ENCODE peak calls at places on chromosomes 6 and 20, in ten cellular contexts. One of them, this sample, is unnamed.

GRCh38 chr6:33213166-33213988 is 5.1 kb downstream of the RING1 start:
- DNase-seq in tibial nerve: no peak
- DNase-seq in stomach: no peak
- DNase-seq in thyroid gland: peak
- DNase-seq in PC-9: no peak
- DNase-seq in brain microvascular endothelial cell: no peak
- DNase-seq in lower lobe of right lung: no peak
- DNase-seq in thoracic aorta: no peak
- DNase-seq in psoas muscle: no peak
- DNase-seq in OCI-LY7: no peak
- DNase-seq in this sample: no peak

GRCh38 chr6:146526192-146526591 is 17.4 kb upstream of the RAB32 start:
- DNase-seq in psoas muscle: no peak
- DNase-seq in stomach: no peak
- DNase-seq in lower lobe of right lung: no peak
- DNase-seq in tibial nerve: no peak
- DNase-seq in thoracic aorta: no peak
- DNase-seq in brain microvascular endothelial cell: peak
- DNase-seq in thyroid gland: no peak
- DNase-seq in PC-9: no peak
- DNase-seq in OCI-LY7: no peak
- DNase-seq in this sample: no peak

GRCh38 chr20:1474817-1475603 is 8.4 kb upstream of the NSFL1C start:
- DNase-seq in tibial nerve: no peak
- DNase-seq in stomach: no peak
- DNase-seq in thyroid gland: no peak
- DNase-seq in OCI-LY7: peak
- DNase-seq in PC-9: peak
- DNase-seq in thoracic aorta: no peak
- DNase-seq in psoas muscle: no peak
- DNase-seq in brain microvascular endothelial cell: no peak
- DNase-seq in lower lobe of right lung: no peak
- DNase-seq in this sample: peak

GRCh38 chr6:117130125-117130524 is 135.2 kb upstream of the VGLL2 start:
- DNase-seq in OCI-LY7: no peak
- DNase-seq in lower lobe of right lung: no peak
- DNase-seq in stomach: no peak
- DNase-seq in PC-9: no peak
- DNase-seq in psoas muscle: no peak
- DNase-seq in brain microvascular endothelial cell: no peak
- DNase-seq in thoracic aorta: no peak
- DNase-seq in tibial nerve: no peak
- DNase-seq in thyroid gland: no peak
- DNase-seq in this sample: no peak

GRCh38 chr6:38146021-38146657 is 326.6 kb downstream of the ZFAND3 start:
- DNase-seq in lower lobe of right lung: no peak
- DNase-seq in stomach: no peak
- DNase-seq in psoas muscle: no peak
- DNase-seq in thoracic aorta: no peak
- DNase-seq in tibial nerve: no peak
- DNase-seq in PC-9: no peak
- DNase-seq in brain microvascular endothelial cell: no peak
- DNase-seq in thyroid gland: no peak
- DNase-seq in OCI-LY7: no peak
- DNase-seq in this sample: no peak

GRCh38 chr6:46777476-46778346 is 15.5 kb upstream of the MEP1A start:
- DNase-seq in tibial nerve: no peak
- DNase-seq in lower lobe of right lung: no peak
- DNase-seq in thyroid gland: no peak
- DNase-seq in PC-9: no peak
- DNase-seq in psoas muscle: no peak
- DNase-seq in stomach: no peak
- DNase-seq in OCI-LY7: no peak
- DNase-seq in brain microvascular endothelial cell: no peak
- DNase-seq in thoracic aorta: no peak
- DNase-seq in this sample: no peak

GRCh38 chr6:106451419-106451818 is 90.9 kb downstream of the CRYBG1 start:
- DNase-seq in thoracic aorta: no peak
- DNase-seq in PC-9: no peak
- DNase-seq in brain microvascular endothelial cell: peak
- DNase-seq in psoas muscle: no peak
- DNase-seq in thyroid gland: no peak
- DNase-seq in stomach: no peak
- DNase-seq in lower lobe of right lung: no peak
- DNase-seq in OCI-LY7: no peak
- DNase-seq in tibial nerve: no peak
- DNase-seq in this sample: no peak

GRCh38 chr6:19538086-19538485 is 299.1 kb upstream of the ID4 start:
- DNase-seq in thoracic aorta: no peak
- DNase-seq in lower lobe of right lung: peak
- DNase-seq in tibial nerve: no peak
- DNase-seq in thyroid gland: peak
- DNase-seq in PC-9: peak
- DNase-seq in OCI-LY7: no peak
- DNase-seq in stomach: peak
- DNase-seq in brain microvascular endothelial cell: no peak
- DNase-seq in psoas muscle: no peak
- DNase-seq in this sample: peak

GRCh38 chr6:30007132-30007764 is 53.8 kb upstream of the POLR1H start:
- DNase-seq in thyroid gland: peak
- DNase-seq in thoracic aorta: no peak
- DNase-seq in stomach: peak
- DNase-seq in psoas muscle: peak
- DNase-seq in tibial nerve: no peak
- DNase-seq in OCI-LY7: no peak
- DNase-seq in lower lobe of right lung: peak
- DNase-seq in PC-9: peak
- DNase-seq in brain microvascular endothelial cell: no peak
- DNase-seq in this sample: no peak

GRCh38 chr20:59631751-59632380 is 27.5 kb downstream of the PHACTR3 start:
- DNase-seq in thoracic aorta: no peak
- DNase-seq in tibial nerve: no peak
- DNase-seq in lower lobe of right lung: no peak
- DNase-seq in PC-9: no peak
- DNase-seq in OCI-LY7: no peak
- DNase-seq in psoas muscle: no peak
- DNase-seq in stomach: no peak
- DNase-seq in thyroid gland: no peak
- DNase-seq in brain microvascular endothelial cell: no peak
- DNase-seq in this sample: no peak

GRCh38 chr6:16804515-16805161 is 43.4 kb upstream of the ATXN1 start:
- DNase-seq in psoas muscle: no peak
- DNase-seq in PC-9: no peak
- DNase-seq in thyroid gland: no peak
- DNase-seq in tibial nerve: no peak
- DNase-seq in thoracic aorta: no peak
- DNase-seq in stomach: no peak
- DNase-seq in brain microvascular endothelial cell: no peak
- DNase-seq in lower lobe of right lung: no peak
- DNase-seq in OCI-LY7: no peak
- DNase-seq in this sample: no peak
- H3K27ac ChIP-seq in psoas muscle: no peak
- H3K27ac ChIP-seq in PC-9: no peak
- H3K27ac ChIP-seq in thyroid gland: no peak
- H3K27ac ChIP-seq in tibial nerve: no peak
- H3K27ac ChIP-seq in thoracic aorta: no peak
- H3K27ac ChIP-seq in stomach: no peak
- H3K27ac ChIP-seq in brain microvascular endothelial cell: no peak
- H3K27ac ChIP-seq in lower lobe of right lung: no peak
- H3K27ac ChIP-seq in OCI-LY7: no peak
- H3K27ac ChIP-seq in this sample: no peak

DNA sequence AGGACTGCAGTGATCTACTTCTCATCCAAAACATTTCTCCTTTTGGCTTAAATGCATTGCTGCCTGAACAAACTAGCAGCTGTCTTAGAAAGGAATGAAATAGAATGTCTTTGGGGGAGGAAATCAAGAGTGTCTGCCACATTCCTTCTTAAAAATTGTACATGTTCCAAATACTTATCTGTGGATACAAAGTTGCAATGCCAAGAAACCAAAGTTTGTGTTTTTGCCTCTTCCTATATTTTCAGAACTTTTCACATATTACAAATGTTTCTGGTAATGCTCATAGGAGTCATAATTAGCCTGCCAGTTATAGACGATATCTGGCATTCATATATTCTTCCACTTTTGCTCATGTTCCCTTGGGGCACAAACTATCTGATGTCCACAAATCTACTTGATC is 165.5 kb upstream of the BMP5 start:
- DNase-seq in brain microvascular endothelial cell: peak
- DNase-seq in PC-9: no peak
- DNase-seq in tibial nerve: no peak
- DNase-seq in thyroid gland: no peak
- DNase-seq in lower lobe of right lung: no peak
- DNase-seq in psoas muscle: no peak
- DNase-seq in stomach: no peak
- DNase-seq in thoracic aorta: no peak
- DNase-seq in OCI-LY7: no peak
- DNase-seq in this sample: no peak
- H3K27ac ChIP-seq in brain microvascular endothelial cell: peak
- H3K27ac ChIP-seq in PC-9: no peak
- H3K27ac ChIP-seq in tibial nerve: no peak
- H3K27ac ChIP-seq in thyroid gland: no peak
- H3K27ac ChIP-seq in lower lobe of right lung: no peak
- H3K27ac ChIP-seq in psoas muscle: no peak
- H3K27ac ChIP-seq in stomach: no peak
- H3K27ac ChIP-seq in thoracic aorta: no peak
- H3K27ac ChIP-seq in OCI-LY7: no peak
- H3K27ac ChIP-seq in this sample: no peak

DNA sequence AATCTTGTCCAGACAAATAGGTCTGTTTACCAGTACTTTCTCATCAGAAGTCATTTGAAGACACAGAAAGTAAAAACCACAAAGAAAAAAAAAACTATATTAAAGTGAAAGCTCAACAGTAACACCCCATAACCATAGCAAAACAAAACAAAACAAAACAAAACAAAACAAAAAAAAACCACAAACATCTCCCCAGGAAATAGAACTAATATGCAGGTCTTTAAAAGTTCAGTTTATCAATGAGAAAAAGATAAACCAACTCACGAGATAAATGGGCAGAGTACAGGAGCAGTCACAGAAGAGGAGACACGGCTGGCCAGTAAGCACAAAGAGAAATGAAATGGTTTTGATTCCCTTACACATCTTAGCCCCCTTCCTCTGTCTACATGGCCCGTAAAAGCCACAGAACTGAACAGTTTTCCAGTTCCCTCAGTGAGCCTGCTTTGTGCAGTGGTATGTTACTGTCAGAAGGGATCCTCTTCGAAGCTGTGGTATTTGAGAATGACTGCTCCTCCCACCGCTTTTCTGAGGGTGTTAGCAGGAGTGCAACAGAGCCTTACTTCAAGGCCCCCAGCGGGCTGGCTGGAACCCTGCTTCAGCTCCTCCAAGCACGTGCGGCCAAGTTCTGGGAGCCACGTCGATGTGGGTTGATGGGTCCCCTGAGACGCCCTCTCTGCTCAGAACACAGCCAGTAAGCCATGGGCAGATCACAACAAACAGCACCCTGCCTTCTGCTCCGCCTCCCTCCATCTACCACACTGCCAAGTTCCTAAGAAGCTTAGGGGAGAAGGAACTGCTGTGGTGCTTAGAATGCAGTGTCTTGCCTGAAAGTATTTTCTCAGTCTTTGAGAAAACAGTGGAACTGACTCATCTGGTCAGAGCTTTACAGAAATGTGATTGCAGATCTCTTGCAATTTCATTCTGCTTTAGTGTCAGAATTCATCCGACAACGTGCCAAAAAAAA is 14.0 kb downstream of the UST start:
- DNase-seq in thyroid gland: peak
- DNase-seq in lower lobe of right lung: peak
- DNase-seq in psoas muscle: peak
- DNase-seq in brain microvascular endothelial cell: peak
- DNase-seq in OCI-LY7: peak
- DNase-seq in stomach: peak
- DNase-seq in PC-9: peak
- DNase-seq in tibial nerve: peak
- DNase-seq in thoracic aorta: no peak
- DNase-seq in this sample: no peak
- H3K27ac ChIP-seq in thyroid gland: peak
- H3K27ac ChIP-seq in lower lobe of right lung: peak
- H3K27ac ChIP-seq in psoas muscle: no peak
- H3K27ac ChIP-seq in brain microvascular endothelial cell: peak
- H3K27ac ChIP-seq in OCI-LY7: peak
- H3K27ac ChIP-seq in stomach: peak
- H3K27ac ChIP-seq in PC-9: peak
- H3K27ac ChIP-seq in tibial nerve: peak
- H3K27ac ChIP-seq in thoracic aorta: peak
- H3K27ac ChIP-seq in this sample: peak

GRCh38 chr20:24096256-24096655 is 107.7 kb upstream of the GGTLC1 start:
- DNase-seq in lower lobe of right lung: no peak
- DNase-seq in OCI-LY7: no peak
- DNase-seq in thyroid gland: no peak
- DNase-seq in tibial nerve: no peak
- DNase-seq in brain microvascular endothelial cell: no peak
- DNase-seq in stomach: no peak
- DNase-seq in PC-9: no peak
- DNase-seq in thoracic aorta: no peak
- DNase-seq in psoas muscle: no peak
- DNase-seq in this sample: no peak

GRCh38 chr20:24097506-24098245 is 109.1 kb upstream of the GGTLC1 start:
- DNase-seq in tibial nerve: no peak
- DNase-seq in thyroid gland: peak
- DNase-seq in OCI-LY7: no peak
- DNase-seq in lower lobe of right lung: no peak
- DNase-seq in PC-9: peak
- DNase-seq in stomach: no peak
- DNase-seq in brain microvascular endothelial cell: no peak
- DNase-seq in thoracic aorta: no peak
- DNase-seq in psoas muscle: no peak
- DNase-seq in this sample: no peak

GRCh38 chr20:24095303-24095702 is 106.7 kb upstream of the GGTLC1 start:
- DNase-seq in brain microvascular endothelial cell: no peak
- DNase-seq in psoas muscle: no peak
- DNase-seq in thoracic aorta: no peak
- DNase-seq in tibial nerve: no peak
- DNase-seq in PC-9: no peak
- DNase-seq in stomach: no peak
- DNase-seq in thyroid gland: peak
- DNase-seq in lower lobe of right lung: no peak
- DNase-seq in OCI-LY7: no peak
- DNase-seq in this sample: no peak

GRCh38 chr20:24095753-24096152 is 107.2 kb upstream of the GGTLC1 start:
- DNase-seq in tibial nerve: no peak
- DNase-seq in lower lobe of right lung: no peak
- DNase-seq in psoas muscle: no peak
- DNase-seq in OCI-LY7: no peak
- DNase-seq in stomach: no peak
- DNase-seq in thoracic aorta: no peak
- DNase-seq in thyroid gland: no peak
- DNase-seq in brain microvascular endothelial cell: no peak
- DNase-seq in PC-9: peak
- DNase-seq in this sample: peak

DNA sequence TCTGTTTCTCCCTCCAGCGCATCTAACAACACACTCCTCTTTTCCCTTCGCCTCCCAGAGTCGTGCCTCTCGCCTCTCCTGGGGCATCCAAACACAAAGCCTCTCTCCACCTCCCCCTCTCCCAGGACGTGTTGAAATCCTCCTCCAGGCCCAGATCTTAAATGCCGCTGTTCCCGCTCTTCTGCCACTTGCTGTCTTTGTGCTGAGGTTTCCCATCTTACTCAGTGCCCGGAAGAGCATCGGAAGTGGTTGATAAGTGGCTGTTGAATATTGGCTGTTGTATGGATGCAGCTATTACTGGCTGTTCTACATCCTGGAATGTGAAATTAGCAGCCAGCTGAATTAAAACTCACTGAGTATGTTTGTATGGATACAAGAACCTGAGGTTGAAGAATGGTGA is 108.5 kb upstream of the GGTLC1 start:
- DNase-seq in OCI-LY7: no peak
- DNase-seq in tibial nerve: no peak
- DNase-seq in psoas muscle: no peak
- DNase-seq in PC-9: no peak
- DNase-seq in brain microvascular endothelial cell: no peak
- DNase-seq in lower lobe of right lung: no peak
- DNase-seq in thoracic aorta: no peak
- DNase-seq in stomach: no peak
- DNase-seq in thyroid gland: no peak
- DNase-seq in this sample: no peak
- H3K27ac ChIP-seq in OCI-LY7: no peak
- H3K27ac ChIP-seq in tibial nerve: no peak
- H3K27ac ChIP-seq in psoas muscle: no peak
- H3K27ac ChIP-seq in PC-9: peak
- H3K27ac ChIP-seq in brain microvascular endothelial cell: no peak
- H3K27ac ChIP-seq in lower lobe of right lung: no peak
- H3K27ac ChIP-seq in thoracic aorta: no peak
- H3K27ac ChIP-seq in stomach: no peak
- H3K27ac ChIP-seq in thyroid gland: no peak
- H3K27ac ChIP-seq in this sample: no peak